ENCODE peak calls at places on chromosomes 4 and X, in six cellular contexts. One of them, this sample, is unnamed.

GRCh38 chrX:27882695-27883094 is 74.9 kb downstream of the MAGEB10 start:
- DNase-seq in astrocyte: no peak
- DNase-seq in neuronal stem cell: no peak
- DNase-seq in fibroblast of lung: no peak
- DNase-seq in OCI-LY7: no peak
- DNase-seq in A549: no peak
- DNase-seq in this sample: no peak

GRCh38 chrX:49101629-49101984 is 21.9 kb upstream of the WDR45 start:
- DNase-seq in fibroblast of lung: no peak
- DNase-seq in OCI-LY7: peak; percentile 17
- DNase-seq in neuronal stem cell: no peak
- DNase-seq in A549: no peak
- DNase-seq in astrocyte: no peak
- DNase-seq in this sample: peak; percentile 55

GRCh38 chr4:182328505-182328904 is 85.3 kb downstream of the TENM3 start:
- DNase-seq in astrocyte: no peak
- DNase-seq in OCI-LY7: no peak
- DNase-seq in neuronal stem cell: no peak
- DNase-seq in fibroblast of lung: no peak
- DNase-seq in A549: no peak
- DNase-seq in this sample: no peak

GRCh38 chr4:83629945-83630684 is 94.2 kb downstream of the GPAT3 start:
- DNase-seq in OCI-LY7: no peak
- DNase-seq in neuronal stem cell: no peak
- DNase-seq in astrocyte: peak; percentile 76
- DNase-seq in fibroblast of lung: peak; percentile 78
- DNase-seq in A549: no peak
- DNase-seq in this sample: peak; percentile 38

GRCh38 chrX:2548731-2549423 is 48.1 kb upstream of the DHRSX start:
- DNase-seq in A549: no peak
- DNase-seq in OCI-LY7: no peak
- DNase-seq in fibroblast of lung: no peak
- DNase-seq in neuronal stem cell: no peak
- DNase-seq in astrocyte: no peak
- DNase-seq in this sample: no peak

GRCh38 chr4:43456383-43456782 is 563.9 kb downstream of the GRXCR1 start:
- DNase-seq in fibroblast of lung: peak; percentile 91
- DNase-seq in astrocyte: peak; percentile 89
- DNase-seq in neuronal stem cell: no peak
- DNase-seq in OCI-LY7: no peak
- DNase-seq in A549: no peak
- DNase-seq in this sample: no peak

GRCh38 chr4:142088906-142089305 is 452.5 kb downstream of the IL15 start:
- DNase-seq in fibroblast of lung: peak; percentile 69
- DNase-seq in neuronal stem cell: no peak
- DNase-seq in astrocyte: peak; percentile 69
- DNase-seq in A549: no peak
- DNase-seq in OCI-LY7: no peak
- DNase-seq in this sample: peak; percentile 6

GRCh38 chr4:127126718-127127117 is 506.0 kb upstream of the INTU start:
- DNase-seq in astrocyte: no peak
- DNase-seq in neuronal stem cell: no peak
- DNase-seq in fibroblast of lung: no peak
- DNase-seq in A549: no peak
- DNase-seq in OCI-LY7: no peak
- DNase-seq in this sample: no peak

GRCh38 chr4:53622739-53623151 is 31.5 kb upstream of the LNX1 start:
- DNase-seq in fibroblast of lung: peak; percentile 60
- DNase-seq in A549: no peak
- DNase-seq in neuronal stem cell: no peak
- DNase-seq in astrocyte: peak; percentile 47
- DNase-seq in OCI-LY7: no peak
- DNase-seq in this sample: peak; percentile 70

GRCh38 chrX:107561468-107562215 is 66.7 kb upstream of the PRPS1 start:
- DNase-seq in neuronal stem cell: no peak
- DNase-seq in OCI-LY7: no peak
- DNase-seq in A549: no peak
- DNase-seq in astrocyte: no peak
- DNase-seq in fibroblast of lung: peak; percentile 39
- DNase-seq in this sample: no peak
- H3K4me2 ChIP-seq in neuronal stem cell: no peak overlapping the region
- H3K4me2 ChIP-seq in OCI-LY7: no peak overlapping the region
- H3K4me2 ChIP-seq in A549: no peak overlapping the region
- H3K4me2 ChIP-seq in astrocyte: peak overlapping the region; percentile 51
- H3K4me2 ChIP-seq in fibroblast of lung: no peak overlapping the region
- H3K4me2 ChIP-seq in this sample: no peak overlapping the region

DNA sequence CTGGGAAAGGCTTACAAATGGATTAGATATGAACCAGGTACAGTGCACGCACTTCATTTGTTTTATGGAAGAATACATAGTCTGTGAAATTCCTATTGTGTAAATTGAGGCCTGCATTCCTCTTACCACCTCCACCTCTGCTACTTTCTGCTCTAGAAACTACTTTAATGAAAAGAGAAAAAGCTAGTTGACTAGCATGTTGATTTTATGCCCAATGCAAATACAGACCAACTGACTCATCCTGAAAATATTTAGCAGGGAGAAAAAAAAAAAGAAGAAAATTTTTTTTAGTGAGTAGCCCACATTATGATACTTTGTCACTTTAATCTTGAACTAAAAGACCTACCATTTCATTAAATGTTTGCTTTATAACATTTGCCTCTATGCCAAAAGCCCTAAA is 41.2 kb downstream of the DCLK2 start:
- DNase-seq in OCI-LY7: no peak
- DNase-seq in neuronal stem cell: no peak
- DNase-seq in A549: peak; percentile 35
- DNase-seq in fibroblast of lung: peak; percentile 64
- DNase-seq in astrocyte: peak; percentile 50
- DNase-seq in this sample: no peak
- H3K4me2 ChIP-seq in OCI-LY7: no peak overlapping the region
- H3K4me2 ChIP-seq in neuronal stem cell: no peak overlapping the region
- H3K4me2 ChIP-seq in A549: peak overlapping the region; percentile 95
- H3K4me2 ChIP-seq in fibroblast of lung: peak overlapping the region; percentile 66
- H3K4me2 ChIP-seq in astrocyte: peak overlapping the region; percentile 59
- H3K4me2 ChIP-seq in this sample: peak overlapping the region; percentile 44

GRCh38 chrX:10634681-10635161 is 14.3 kb upstream of the MID1 start:
- DNase-seq in OCI-LY7: no peak
- DNase-seq in fibroblast of lung: peak; percentile 95
- DNase-seq in A549: peak; percentile 85
- DNase-seq in astrocyte: peak; percentile 95
- DNase-seq in neuronal stem cell: no peak
- DNase-seq in this sample: peak; percentile 73
- H3K4me2 ChIP-seq in OCI-LY7: no peak overlapping the region
- H3K4me2 ChIP-seq in fibroblast of lung: peak overlapping the region; percentile 51
- H3K4me2 ChIP-seq in A549: peak overlapping the region; percentile 92
- H3K4me2 ChIP-seq in astrocyte: peak overlapping the region; percentile 69
- H3K4me2 ChIP-seq in neuronal stem cell: no peak overlapping the region
- H3K4me2 ChIP-seq in this sample: peak overlapping the region; percentile 53

DNA sequence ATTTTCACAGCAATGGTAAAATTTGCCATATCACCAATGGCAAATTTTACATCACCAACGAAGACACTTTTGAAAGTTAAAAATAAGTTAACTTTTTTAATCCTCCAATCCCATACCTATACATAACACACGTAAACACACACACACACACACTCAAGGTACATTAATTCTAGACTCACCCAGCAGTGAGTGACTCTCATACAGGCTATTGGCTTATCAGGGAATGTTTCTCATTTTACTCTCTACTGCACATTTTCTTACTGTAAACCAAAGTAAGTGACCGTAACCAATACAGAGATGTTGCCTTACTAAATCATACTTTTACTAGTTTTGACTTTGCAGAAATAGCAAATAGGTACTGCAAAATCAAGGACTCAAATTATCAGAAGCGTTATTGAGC is 2.3 kb downstream of the VEGFC start:
- DNase-seq in neuronal stem cell: no peak
- DNase-seq in OCI-LY7: no peak
- DNase-seq in fibroblast of lung: no peak
- DNase-seq in A549: no peak
- DNase-seq in astrocyte: no peak
- DNase-seq in this sample: peak; percentile 76
- H3K4me2 ChIP-seq in neuronal stem cell: no peak overlapping the region
- H3K4me2 ChIP-seq in OCI-LY7: no peak overlapping the region
- H3K4me2 ChIP-seq in fibroblast of lung: peak overlapping the region; percentile 64
- H3K4me2 ChIP-seq in A549: peak overlapping the region; percentile 85
- H3K4me2 ChIP-seq in astrocyte: peak overlapping the region; percentile 84
- H3K4me2 ChIP-seq in this sample: peak overlapping the region; percentile 95

GRCh38 chr4:76723373-76723772 is 174.6 kb downstream of the SOWAHB start:
- DNase-seq in neuronal stem cell: no peak
- DNase-seq in OCI-LY7: no peak
- DNase-seq in astrocyte: no peak
- DNase-seq in A549: peak; percentile 39
- DNase-seq in fibroblast of lung: peak; percentile 39
- DNase-seq in this sample: no peak
- H3K4me2 ChIP-seq in neuronal stem cell: no peak overlapping the region
- H3K4me2 ChIP-seq in OCI-LY7: no peak overlapping the region
- H3K4me2 ChIP-seq in astrocyte: peak overlapping the region; percentile 77
- H3K4me2 ChIP-seq in A549: peak overlapping the region; percentile 45
- H3K4me2 ChIP-seq in fibroblast of lung: peak overlapping the region; percentile 38
- H3K4me2 ChIP-seq in this sample: peak overlapping the region; percentile 54